ENCODE peak calls at places on chromosome 13, in ten cellular contexts. U, T, Y, P, R, Z, D, J, X and A are unnamed samples.

GRCh38 chr13:95874286-95874685 is 178.9 kb downstream of the UGGT2 start:
- DNase-seq in X (no peak), D (no peak), T (no peak), Z (no peak), R (no peak), U (no peak), J (no peak), Y (no peak), P (no peak), A (no peak)

GRCh38 chr13:24802074-24802473 is 38.1 kb downstream of the RNF17 start:
- DNase-seq in X (no peak), D (peak; percentile 6), Y (no peak), U (no peak), Z (no peak), P (no peak), R (no peak), J (no peak), T (no peak), A (no peak)

GRCh38 chr13:35478384-35479222 is 2.1 kb upstream of the MAB21L1 start:
- DNase-seq in T (no peak), Z (no peak), D (peak; percentile 64), J (no peak), Y (no peak), P (no peak), U (no peak), R (peak; percentile 56), X (no peak), A (no peak)

GRCh38 chr13:24097667-24098066 is 62.9 kb upstream of the SPATA13 start:
- DNase-seq in T (peak; percentile 9), Z (no peak), P (no peak), Y (no peak), U (no peak), J (no peak), R (no peak), D (no peak), X (no peak), A (no peak)

GRCh38 chr13:34152996-34153395 is 335.0 kb downstream of the RFC3 start:
- DNase-seq in U (no peak), T (no peak), D (no peak), P (no peak), Y (no peak), Z (no peak), J (no peak), X (no peak), R (no peak), A (no peak)

GRCh38 chr13:31064636-31065035 is 97.1 kb downstream of the HSPH1 start:
- DNase-seq in R (no peak), U (no peak), D (no peak), X (no peak), T (no peak), Z (no peak), J (no peak), P (no peak), Y (no peak), A (no peak)

GRCh38 chr13:73403362-73404150 is 344.8 kb downstream of the KLF5 start:
- DNase-seq in Y (no peak), D (no peak), Z (no peak), U (no peak), P (no peak), R (no peak), X (no peak), T (no peak), J (no peak), A (no peak)

GRCh38 chr13:90902255-90902654 is 445.2 kb upstream of the MIR17HG start:
- DNase-seq in D (no peak), P (no peak), J (no peak), Y (no peak), U (no peak), X (no peak), Z (no peak), R (no peak), T (no peak), A (no peak)

GRCh38 chr13:113216165-113217056 is 7.0 kb downstream of the CUL4A start:
- DNase-seq in Z (peak; percentile 36), J (peak; percentile 73), T (no peak), R (peak; percentile 73), P (no peak), U (no peak), Y (peak; percentile 60), X (no peak), D (peak; percentile 61), A (peak; percentile 55)

GRCh38 chr13:55403887-55404487 is 1736.7 kb upstream of the PRR20A start:
- DNase-seq in T (no peak), D (no peak), U (no peak), X (no peak), P (no peak), J (no peak), Y (no peak), Z (no peak), R (no peak), A (no peak)

GRCh38 chr13:44012910-44013309 is 133.2 kb downstream of the LACC1 start:
- DNase-seq in J (no peak), D (no peak), P (no peak), T (no peak), Z (no peak), X (no peak), R (peak; percentile 48), Y (no peak), U (no peak), A (no peak)

GRCh38 chr13:60538566-60538965 is 141.5 kb downstream of the TDRD3 start:
- DNase-seq in Y (no peak), T (no peak), Z (no peak), J (no peak), X (no peak), P (no peak), U (no peak), R (peak; percentile 8), D (peak; percentile 0), A (no peak)

GRCh38 chr13:109884462-109884861 is 98.1 kb upstream of the IRS2 start:
- DNase-seq in X (no peak), J (no peak), Y (no peak), R (no peak), T (no peak), Z (no peak), U (no peak), D (no peak), P (no peak), A (no peak)

GRCh38 chr13:70424928-70425327 is 316.7 kb upstream of the KLHL1 start:
- DNase-seq in R (no peak), X (no peak), Z (no peak), D (no peak), P (no peak), J (no peak), T (no peak), U (no peak), Y (no peak), A (no peak)

GRCh38 chr13:93775027-93775426 is 548.4 kb downstream of the GPC6 start:
- DNase-seq in R (no peak), Y (no peak), U (no peak), D (no peak), Z (no peak), T (no peak), J (no peak), X (no peak), P (no peak), A (no peak)

GRCh38 chr13:76791290-76791664 is 94.9 kb downstream of the KCTD12 start:
- DNase-seq in J (no peak), D (no peak), X (no peak), T (no peak), Z (no peak), R (no peak), P (no peak), Y (peak; percentile 22), U (no peak), A (no peak)

GRCh38 chr13:73365240-73365639 is 306.4 kb downstream of the KLF5 start:
- DNase-seq in U (no peak), Y (no peak), X (no peak), T (no peak), R (peak; percentile 66), P (no peak), Z (peak; percentile 28), D (no peak), J (no peak), A (no peak)

GRCh38 chr13:27082325-27082724 is 89.3 kb downstream of the USP12 start:
- DNase-seq in D (no peak), Y (no peak), Z (no peak), U (no peak), R (no peak), X (no peak), J (peak; percentile 48), P (no peak), T (no peak), A (no peak)

GRCh38 chr13:93861818-93862217 is 617.7 kb downstream of the DCT start:
- DNase-seq in D (peak; percentile 69), R (peak; percentile 32), U (no peak), J (peak; percentile 81), P (no peak), Y (peak; percentile 82), Z (no peak), X (no peak), T (no peak), A (no peak)

GRCh38 chr13:30442854-30443379 is 20.6 kb downstream of the UBE2L5 start:
- DNase-seq in U (no peak), P (no peak), J (no peak), Z (no peak), R (no peak), D (no peak), T (no peak), Y (no peak), X (no peak), A (no peak)